ENCODE peak calls at places on chromosomes 6 and 20, in seven cellular contexts. T, O, S, P, J, M and B are unnamed samples.

GRCh38 chr6:56524891-56525703 is 117.6 kb downstream of the DST start:
- DNase-seq in M (no peak), T (peak; percentile 54), S (no peak), O (no peak), P (no peak), J (no peak), B (no peak)

GRCh38 chr20:37999526-38000263 is 33.6 kb downstream of the TTI1 start:
- DNase-seq in O (no peak), S (no peak), M (no peak), P (no peak), J (no peak), T (no peak), B (no peak)

GRCh38 chr6:69732640-69733039 is 64.2 kb downstream of the LMBRD1 start:
- DNase-seq in O (no peak), M (no peak), J (no peak), S (no peak), T (no peak), P (no peak), B (no peak)

GRCh38 chr6:36350681-36351091 is 14.0 kb upstream of the BNIP5 start:
- DNase-seq in S (no peak), M (no peak), J (no peak), T (peak; percentile 80), O (no peak), P (no peak), B (peak; percentile 46)

GRCh38 chr20:5133998-5134397 is 7.2 kb downstream of the CDS2 start:
- DNase-seq in O (no peak), J (no peak), S (no peak), T (no peak), M (no peak), P (no peak), B (no peak)

GRCh38 chr6:16676376-16676775 is 84.9 kb downstream of the ATXN1 start:
- DNase-seq in T (no peak), M (no peak), O (no peak), J (no peak), S (no peak), P (no peak), B (no peak)

GRCh38 chr6:133814797-133815196 is 74.1 kb upstream of the TCF21 start:
- DNase-seq in P (no peak), M (no peak), S (no peak), J (no peak), T (peak; percentile 42), O (no peak), B (no peak)

GRCh38 chr20:51529027-51529749 is 13.3 kb downstream of the NFATC2 start:
- DNase-seq in S (no peak), M (no peak), T (no peak), P (no peak), J (no peak), O (no peak), B (no peak)

GRCh38 chr6:13479971-13480434 is 7.4 kb downstream of the GFOD1 start:
- DNase-seq in S (no peak), P (no peak), T (no peak), M (no peak), O (no peak), J (no peak), B (no peak)

GRCh38 chr6:107936162-107936909 is 21.7 kb downstream of the SEC63 start:
- DNase-seq in O (no peak), S (no peak), J (no peak), P (no peak), T (no peak), M (no peak), B (no peak)

GRCh38 chr6:79702701-79703100 is 71.6 kb downstream of the SH3BGRL2 start:
- DNase-seq in P (no peak), S (no peak), T (no peak), J (no peak), M (no peak), O (no peak), B (no peak)

GRCh38 chr6:108712946-108713345 is 135.3 kb upstream of the ARMC2 start:
- DNase-seq in S (no peak), M (no peak), P (no peak), J (no peak), T (no peak), O (peak; percentile 29), B (no peak)

GRCh38 chr20:31698803-31699718 is 23.6 kb downstream of the BCL2L1 start:
- DNase-seq in M (peak; percentile 70), O (peak; percentile 67), S (peak; percentile 73), P (no peak), T (peak; percentile 67), J (no peak), B (peak; percentile 80)

GRCh38 chr6:73565767-73566485 is 45.1 kb upstream of the EEF1A1 start:
- DNase-seq in M (no peak), P (no peak), T (no peak), O (no peak), J (no peak), S (no peak), B (no peak)

GRCh38 chr6:26187981-26188635 is 100.9 kb downstream of the HFE start:
- DNase-seq in T (peak; percentile 43), P (no peak), O (peak; percentile 48), J (no peak), M (no peak), S (no peak), B (no peak)

GRCh38 chr20:258963-259362 is 1.4 kb downstream of the DEFB132 start:
- DNase-seq in O (no peak), P (no peak), J (no peak), S (no peak), T (no peak), M (no peak), B (no peak)

GRCh38 chr6:10316327-10316726 is 98.5 kb downstream of the TFAP2A start:
- DNase-seq in M (no peak), S (peak; percentile 54), P (no peak), O (peak; percentile 7), T (no peak), J (no peak), B (no peak)

GRCh38 chr6:44047179-44047546 is 80.1 kb downstream of the MRPL14 start:
- DNase-seq in J (no peak), O (no peak), M (no peak), S (no peak), T (no peak), P (peak; percentile 17), B (no peak)
- H3K27ac ChIP-seq in J (no peak overlapping the region), O (no peak overlapping the region), M (no peak overlapping the region), S (no peak overlapping the region), T (peak overlapping the region; percentile 91), P (no peak overlapping the region), B (no peak overlapping the region)

DNA sequence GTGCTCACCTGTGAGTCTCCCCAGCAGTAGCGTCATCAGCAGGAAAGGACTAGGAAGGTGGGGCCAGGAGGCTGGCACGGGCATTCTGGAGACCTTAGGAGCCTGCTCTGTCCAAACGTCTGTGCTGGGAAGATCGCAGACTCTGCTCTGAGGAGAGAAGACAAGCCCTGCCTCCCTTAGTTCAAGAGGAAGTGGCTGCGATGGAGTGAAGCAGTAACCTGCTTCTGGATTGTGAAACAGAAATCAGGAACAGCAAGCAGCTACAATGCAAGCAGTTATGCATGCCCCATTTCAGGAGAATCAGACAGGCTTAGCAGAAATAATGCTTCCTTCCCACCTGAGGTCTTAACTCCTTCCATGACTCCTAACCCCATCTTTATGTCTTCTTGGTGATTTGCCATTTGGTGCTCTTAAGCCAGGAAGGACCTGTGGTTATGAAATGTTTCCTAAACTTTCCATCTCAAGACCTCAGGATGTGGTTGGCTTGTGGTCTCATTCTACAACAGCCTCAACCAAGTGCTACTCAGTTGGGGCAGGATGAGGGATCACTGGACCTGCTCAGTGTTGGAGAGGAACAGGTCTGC is at the start of gene SIRPB1:
- DNase-seq in J (no peak), T (no peak), S (no peak), P (peak; percentile 79), O (no peak), M (no peak), B (peak; percentile 41)
- H3K4me3 ChIP-seq in J (no peak within 1 kb of the TSS), T (no peak within 1 kb of the TSS), S (no peak within 1 kb of the TSS), P (peak within 1 kb of the TSS; percentile 30), O (no peak within 1 kb of the TSS), M (peak within 1 kb of the TSS; percentile 41), B (no peak within 1 kb of the TSS)

GRCh38 chr20:9071976-9072726 is 3.3 kb downstream of the PLCB4 start:
- DNase-seq in S (no peak), M (no peak), T (no peak), P (no peak), O (no peak), J (no peak), B (no peak)

GRCh38 chr20:9068896-9069663 is at the start of gene PLCB4:
- DNase-seq in T (peak; percentile 36), J (no peak), S (peak; percentile 45), M (peak; percentile 60), P (no peak), O (peak; percentile 60), B (peak; percentile 38)

GRCh38 chr20:9070304-9070703 is 1.4 kb downstream of the PLCB4 start:
- DNase-seq in M (no peak), P (no peak), T (no peak), S (no peak), O (no peak), J (no peak), B (no peak)

GRCh38 chr20:9066196-9066595 is 2.7 kb upstream of the PLCB4 start:
- DNase-seq in P (no peak), J (no peak), M (no peak), T (no peak), O (no peak), S (no peak), B (no peak)

DNA sequence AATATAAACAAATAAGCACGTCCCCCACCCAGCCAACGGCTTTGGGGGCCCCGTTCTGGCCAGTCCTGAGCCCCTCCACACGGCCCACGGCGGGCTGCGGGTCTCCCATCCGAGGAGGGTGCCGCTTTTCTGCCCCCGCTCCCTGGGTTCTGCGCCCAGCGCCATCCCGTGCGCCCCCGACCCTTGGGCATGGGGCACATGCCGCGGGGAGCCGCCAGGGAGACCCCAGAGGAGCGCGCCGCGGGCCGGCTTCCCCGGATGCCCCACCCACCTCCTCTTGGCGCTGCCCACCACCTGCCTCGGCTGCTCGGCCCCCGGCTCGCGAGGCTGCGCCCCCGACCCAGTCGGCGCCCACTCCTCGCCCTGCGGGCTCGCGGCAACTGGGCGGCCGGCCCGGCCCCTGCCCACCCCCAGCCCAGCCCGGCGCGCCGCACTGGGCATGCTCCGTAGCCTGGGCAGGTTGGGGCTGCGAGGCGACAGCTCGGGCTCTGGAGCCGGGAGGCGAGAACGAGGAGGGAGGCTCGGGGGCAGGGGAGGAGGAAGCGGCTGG is 580 bp upstream of the PLCB4 start:
- DNase-seq in P (peak; percentile 69), S (peak; percentile 40), O (peak; percentile 36), T (no peak), J (no peak), M (peak; percentile 68), B (peak; percentile 25)
- TF ChIP-seq POLR2A in P (no peak), S (no peak), O (no peak), T (no peak), J (no peak), M (peak; percentile 21), B (no peak)

DNA sequence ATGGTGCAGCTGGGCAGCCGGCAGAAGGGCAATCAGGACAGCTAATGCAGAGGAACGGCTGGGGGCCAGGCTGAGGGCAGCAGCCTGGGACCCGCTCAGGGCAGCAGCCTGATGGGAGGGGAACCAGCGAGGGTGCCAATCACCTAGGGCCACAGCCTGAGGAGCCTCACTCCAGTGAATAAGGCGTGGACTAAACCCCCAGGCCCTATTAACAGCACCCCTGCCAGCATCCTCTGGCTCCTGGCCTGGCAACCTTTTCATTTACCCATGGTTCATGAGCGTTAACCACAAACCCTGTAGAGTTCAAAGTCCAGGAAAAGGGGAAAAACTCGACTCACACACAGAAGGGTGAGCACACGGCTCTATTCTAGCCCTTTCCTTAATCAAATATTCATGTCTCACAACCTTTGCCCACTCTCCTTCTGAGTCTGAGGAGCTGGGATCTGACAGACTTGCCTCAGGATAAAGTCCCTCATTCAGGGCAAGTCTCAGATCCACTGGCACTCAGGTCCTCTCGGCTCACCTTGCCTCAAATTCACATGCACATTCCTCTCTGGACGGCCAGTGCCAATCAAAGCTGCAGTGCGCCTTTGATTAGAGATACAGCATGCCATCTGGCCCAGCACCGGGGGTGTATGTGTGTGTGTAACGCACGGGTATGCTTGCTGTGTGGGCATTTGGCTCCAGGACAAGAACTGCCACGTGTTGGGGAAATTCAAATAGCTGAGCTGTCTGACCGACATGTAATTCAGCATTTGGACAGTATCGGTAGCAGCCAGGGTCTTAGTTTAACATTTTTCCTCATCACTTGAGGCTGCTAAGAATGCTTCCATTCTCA is 86.9 kb upstream of the TRAF3IP2 start:
- DNase-seq in S (peak; percentile 35), T (no peak), M (peak; percentile 42), J (no peak), O (peak; percentile 59), P (no peak), B (peak; percentile 84)
- H3K27ac ChIP-seq in S (peak overlapping the region; percentile 51), T (peak overlapping the region; percentile 87), M (peak overlapping the region; percentile 20), J (no peak overlapping the region), O (peak overlapping the region; percentile 89), P (peak overlapping the region; percentile 3), B (peak overlapping the region; percentile 80)